ENCODE peak calls at places on chromosomes 6 and 20, in nine cellular contexts. F is bronchial epithelial cell, S is cardiac fibroblast, K is fibroblast of the aortic adventitia, P is choroid plexus epithelial cell, E is WTC11, W is psoas muscle, A is astrocyte of the cerebellum, J is cardiac muscle cell. D is an unnamed sample.

GRCh38 chr6:150549577-150550184 is 50.0 kb upstream of the PLEKHG1 start:
- DNase-seq in E (no peak), S (no peak), P (no peak), F (no peak), A (no peak), K (no peak), J (no peak), W (no peak), D (no peak)

GRCh38 chr6:37680668-37681067 is 17.0 kb downstream of the MDGA1 start:
- DNase-seq in A (no peak), P (no peak), J (no peak), K (peak; percentile 36), W (peak; percentile 62), S (no peak), E (no peak), F (no peak), D (no peak)

GRCh38 chr6:109461733-109462526 is 6.4 kb upstream of the MICAL1 start:
- DNase-seq in F (peak; percentile 83), K (no peak), E (no peak), W (no peak), J (no peak), A (no peak), S (no peak), P (no peak), D (no peak)

GRCh38 chr6:106124437-106125423 is 38.6 kb downstream of the PRDM1 start:
- DNase-seq in E (no peak), P (no peak), A (no peak), F (no peak), S (no peak), J (no peak), K (no peak), W (no peak), D (no peak)

GRCh38 chr6:134063966-134064445 is 11.6 kb upstream of the SLC2A12 start:
- DNase-seq in E (peak; percentile 36), W (no peak), F (peak; percentile 69), A (no peak), J (peak; percentile 86), S (peak; percentile 92), P (peak; percentile 94), K (peak; percentile 90), D (no peak)

GRCh38 chr20:31565699-31566331 is 39.3 kb upstream of the ID1 start:
- DNase-seq in W (no peak), F (peak; percentile 98), A (no peak), P (no peak), S (no peak), K (no peak), E (no peak), J (no peak), D (no peak)

GRCh38 chr6:30684386-30685156 is 1.9 kb downstream of the PPP1R18 start:
- DNase-seq in E (no peak), P (peak; percentile 46), F (no peak), W (peak; percentile 77), A (no peak), S (peak; percentile 47), J (peak; percentile 57), K (no peak), D (no peak)

GRCh38 chr20:37243076-37243936 is 18.3 kb downstream of the GHRH start:
- DNase-seq in J (no peak), P (peak; percentile 7), F (peak; percentile 4), E (peak; percentile 56), K (no peak), A (no peak), S (no peak), W (no peak), D (no peak)

GRCh38 chr6:118277631-118278030 is 270.5 kb upstream of the PLN start:
- DNase-seq in F (no peak), W (no peak), P (no peak), E (no peak), A (no peak), J (no peak), K (no peak), S (no peak), D (no peak)

GRCh38 chr6:89995296-89995695 is 101.0 kb downstream of the GJA10 start:
- DNase-seq in K (no peak), W (no peak), J (no peak), P (no peak), E (no peak), F (no peak), S (no peak), A (no peak), D (no peak)

GRCh38 chr6:124076336-124077048 is 272.8 kb downstream of the NKAIN2 start:
- DNase-seq in A (peak; percentile 12), F (no peak), P (peak; percentile 15), J (no peak), K (no peak), S (no peak), W (no peak), E (no peak), D (no peak)

GRCh38 chr6:4466260-4466659 is 309.9 kb upstream of the CDYL start:
- DNase-seq in E (no peak), S (peak; percentile 51), W (no peak), K (peak; percentile 47), A (peak; percentile 34), F (peak; percentile 83), J (peak; percentile 33), P (peak; percentile 58), D (no peak)

GRCh38 chr6:44146685-44147084 is 11.9 kb upstream of the CAPN11 start:
- DNase-seq in S (no peak), F (no peak), K (no peak), W (no peak), J (no peak), E (no peak), P (no peak), A (no peak), D (no peak)

GRCh38 chr6:113856571-113857564 is at the start of gene MARCKS:
- DNase-seq in P (peak; percentile 96), A (peak; percentile 80), E (peak; percentile 78), J (peak; percentile 96), W (peak; percentile 85), K (peak; percentile 90), S (peak; percentile 92), F (peak; percentile 80), D (peak; percentile 58)

GRCh38 chr6:79894939-79895338 is 52.4 kb downstream of the ELOVL4 start:
- DNase-seq in P (no peak), S (peak; percentile 26), W (no peak), K (peak; percentile 28), F (peak; percentile 70), A (no peak), E (no peak), J (peak; percentile 6), D (no peak)

GRCh38 chr6:121436966-121437756 is 1.7 kb downstream of the GJA1 start:
- DNase-seq in A (no peak), K (peak; percentile 72), P (peak; percentile 62), S (peak; percentile 68), W (peak; percentile 72), J (peak; percentile 68), F (peak; percentile 24), E (peak; percentile 54), D (peak; percentile 33)

GRCh38 chr6:16404456-16404855 is 166.1 kb downstream of the GMPR start:
- DNase-seq in A (no peak), F (no peak), K (no peak), E (no peak), P (no peak), W (no peak), J (no peak), S (no peak), D (no peak)

GRCh38 chr6:32562931-32563330 is 26.7 kb downstream of the HLA-DRB1 start:
- DNase-seq in W (no peak), E (no peak), K (no peak), A (no peak), P (no peak), S (no peak), F (no peak), J (no peak), D (no peak)

GRCh38 chr6:111269401-111269970 is 182.2 kb downstream of the SLC16A10 start:
- DNase-seq in W (no peak), J (no peak), S (no peak), F (peak; percentile 44), E (no peak), K (peak; percentile 25), A (no peak), P (no peak), D (no peak)

GRCh38 chr20:58289143-58289542 is 20.4 kb upstream of the RAB22A start:
- DNase-seq in W (no peak), K (no peak), E (no peak), S (no peak), A (no peak), J (no peak), F (no peak), P (no peak), D (no peak)
- TF ChIP-seq CTCF in W (no peak), K (no peak), E (no peak), S (no peak), A (no peak), J (no peak), F (no peak), P (no peak), D (no peak)

GRCh38 chr6:119284861-119285521 is 64.6 kb downstream of the MAN1A1 start:
- DNase-seq in J (no peak), P (peak; percentile 31), F (peak; percentile 40), S (no peak), K (no peak), W (no peak), E (peak; percentile 68), A (no peak), D (no peak)
- TF ChIP-seq CTCF in J (peak; percentile 8), P (peak; percentile 53), F (peak; percentile 30), S (peak; percentile 13), K (peak; percentile 11), W (no peak), E (peak; percentile 51), A (peak; percentile 2), D (no peak)

DNA sequence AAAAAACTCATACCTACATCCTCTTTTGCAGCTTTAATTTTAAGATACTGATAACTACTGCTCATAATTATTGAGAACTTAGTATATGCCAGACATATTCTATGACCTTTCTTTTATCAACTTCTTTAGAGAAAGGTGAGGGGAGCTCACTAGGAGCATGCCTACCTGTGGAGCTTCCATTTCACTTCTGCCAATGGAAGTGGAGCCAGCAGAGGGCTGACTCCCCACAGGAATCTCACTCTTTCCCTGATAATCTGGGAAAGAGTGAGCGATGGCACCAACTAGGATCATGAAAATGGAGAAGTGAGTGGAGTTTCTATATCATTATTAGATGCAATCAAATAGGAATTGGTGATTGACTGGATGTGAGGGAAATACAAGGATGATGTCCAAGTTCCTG is 484.9 kb downstream of the LMBRD1 start:
- DNase-seq in A (no peak), K (no peak), J (no peak), S (no peak), W (no peak), P (no peak), F (no peak), E (peak; percentile 13), D (no peak)
- TF ChIP-seq CTCF in A (no peak), K (no peak), J (no peak), S (no peak), W (no peak), P (no peak), F (no peak), E (no peak), D (no peak)

DNA sequence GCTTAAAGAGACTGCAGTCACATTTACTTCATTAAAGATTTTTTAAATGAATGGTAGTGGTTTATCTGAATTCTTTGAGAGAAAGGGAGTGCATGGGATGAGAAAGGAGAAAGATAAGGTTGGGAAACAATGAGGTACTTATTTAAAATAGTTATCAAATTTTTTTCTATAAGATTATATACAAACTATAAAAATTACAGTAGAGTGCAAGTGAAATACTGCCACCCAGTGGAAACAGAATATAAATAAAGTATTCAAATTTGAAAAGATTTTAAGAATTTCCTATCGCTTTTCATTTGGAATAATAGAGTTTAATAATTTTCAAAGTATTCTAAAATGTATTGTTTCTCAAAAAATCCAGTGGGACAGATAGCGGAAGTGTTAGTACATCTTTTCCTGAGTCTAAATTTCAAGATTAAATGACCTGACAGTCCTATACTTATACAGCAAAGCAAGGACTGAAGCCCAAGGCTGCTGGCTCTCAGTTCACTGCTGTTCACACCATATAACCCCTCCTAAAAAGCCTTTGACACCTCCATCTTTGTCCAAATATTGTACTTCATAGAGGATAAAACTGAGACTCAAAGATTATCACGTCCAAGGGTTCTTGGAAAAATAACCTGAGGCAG is 31.1 kb downstream of the EPM2A start:
- DNase-seq in E (no peak), K (peak; percentile 55), J (peak; percentile 50), F (peak; percentile 24), A (no peak), W (no peak), S (peak; percentile 44), P (peak; percentile 44), D (no peak)
- TF ChIP-seq CTCF in E (peak; percentile 24), K (peak; percentile 47), J (peak; percentile 43), F (no peak), A (no peak), W (peak; percentile 57), S (peak; percentile 23), P (peak; percentile 47), D (no peak)

D was measured in omental fat pad.